ENCODE peak calls at places on chromosomes 3 and 15, in four cellular contexts. H is NT2/D1, N is HepG2, F is GM12878. A is an unnamed sample.

GRCh38 chr3:168442502-168442901 is 346.8 kb upstream of the GOLIM4 start:
- DNase-seq in H (no peak), N (no peak), F (no peak), A (no peak)

GRCh38 chr3:175336406-175337133 is 477.4 kb downstream of the NAALADL2 start:
- DNase-seq in H (no peak), N (no peak), F (no peak), A (no peak)

GRCh38 chr15:79054350-79054749 is 36.2 kb downstream of the RASGRF1 start:
- DNase-seq in H (no peak), N (no peak), F (no peak), A (no peak)

GRCh38 chr3:129224984-129225393 is 24.4 kb upstream of the COPG1 start:
- DNase-seq in H (no peak), N (peak), F (no peak), A (no peak)

GRCh38 chr3:83934208-83935150 is 1024.3 kb upstream of the CADM2 start:
- DNase-seq in H (no peak), N (peak), F (peak), A (no peak)

GRCh38 chr3:127722104-127722784 is 49.5 kb downstream of the ABTB1 start:
- DNase-seq in H (no peak), N (no peak), F (no peak), A (no peak)

GRCh38 chr3:134794950-134795775 is at the start of gene EPHB1:
- DNase-seq in H (peak), N (peak), F (peak), A (peak)

GRCh38 chr15:65942436-65942835 is 73.1 kb downstream of the RAB11A start:
- DNase-seq in H (no peak), N (no peak), F (no peak), A (no peak)

GRCh38 chr15:39592500-39592899 is 11.6 kb downstream of the THBS1 start:
- DNase-seq in H (no peak), N (no peak), F (no peak), A (no peak)

GRCh38 chr15:39300451-39301153 is 280.3 kb upstream of the THBS1 start:
- DNase-seq in H (no peak), N (no peak), F (no peak), A (no peak)

GRCh38 chr15:48645558-48646330 is at the start of gene FBN1:
- DNase-seq in H (peak), N (peak), F (peak), A (peak)

GRCh38 chr15:63258658-63259057 is 18.7 kb upstream of the APH1B start:
- DNase-seq in H (no peak), N (no peak), F (no peak), A (no peak)

GRCh38 chr3:129230311-129231019 is 18.9 kb upstream of the COPG1 start:
- DNase-seq in H (no peak), N (peak), F (no peak), A (no peak)

GRCh38 chr3:102712896-102713295 is 278.1 kb downstream of the ZPLD1 start:
- DNase-seq in H (no peak), N (no peak), F (no peak), A (no peak)

GRCh38 chr3:102715030-102715697 is 280.3 kb downstream of the ZPLD1 start:
- DNase-seq in H (no peak), N (no peak), F (peak), A (no peak)

GRCh38 chr3:102714567-102714966 is 279.8 kb downstream of the ZPLD1 start:
- DNase-seq in H (no peak), N (no peak), F (no peak), A (no peak)

GRCh38 chr3:102722317-102722716 is 287.5 kb downstream of the ZPLD1 start:
- DNase-seq in H (no peak), N (no peak), F (no peak), A (no peak)

DNA sequence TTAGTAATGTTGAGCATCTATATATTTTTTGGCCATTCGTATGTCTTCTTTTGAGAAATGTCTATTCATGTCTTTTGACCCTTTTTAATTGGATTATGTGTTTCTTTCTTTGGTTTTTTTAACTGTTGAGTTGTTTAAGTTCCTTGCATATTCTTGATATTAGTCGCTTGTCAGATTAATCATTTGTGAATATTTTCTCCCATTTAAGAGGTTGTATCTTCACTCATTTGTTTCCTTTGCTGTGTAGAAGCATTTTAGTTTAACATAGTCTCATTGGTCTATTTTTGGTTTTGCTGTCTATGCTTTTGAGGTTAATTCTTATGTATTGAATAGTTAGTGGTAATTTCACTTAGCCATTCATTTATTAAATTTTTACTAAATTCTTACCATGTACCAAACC is 283.8 kb downstream of the ZPLD1 start:
- DNase-seq in H (no peak), N (no peak), F (no peak), A (no peak)
- TF ChIP-seq SUZ12 in H (no peak), N (no peak), F (no peak), A (no peak)

DNA sequence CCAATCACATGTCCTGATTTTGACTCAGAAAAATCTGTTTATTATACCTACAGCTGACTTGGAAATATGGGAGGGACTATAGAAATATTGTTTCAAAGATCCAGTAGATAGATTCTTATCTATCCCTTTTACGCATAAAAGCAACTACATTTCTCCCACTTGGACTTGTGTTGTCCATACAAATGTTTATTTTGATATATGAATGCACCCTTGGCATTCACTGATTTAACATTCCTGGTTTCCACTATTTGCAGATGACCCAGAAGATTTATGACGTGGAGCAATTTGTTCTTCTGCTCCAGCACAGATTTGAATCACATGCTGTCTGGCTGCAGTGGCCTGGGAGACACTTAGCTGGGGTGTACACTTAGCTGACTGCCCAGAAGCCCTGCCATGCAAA is 223.4 kb upstream of the TBL1XR1 start:
- DNase-seq in H (no peak), N (no peak), F (no peak), A (no peak)
- H3K9ac ChIP-seq in H (no peak), N (no peak), F (no peak), A (no peak)

DNA sequence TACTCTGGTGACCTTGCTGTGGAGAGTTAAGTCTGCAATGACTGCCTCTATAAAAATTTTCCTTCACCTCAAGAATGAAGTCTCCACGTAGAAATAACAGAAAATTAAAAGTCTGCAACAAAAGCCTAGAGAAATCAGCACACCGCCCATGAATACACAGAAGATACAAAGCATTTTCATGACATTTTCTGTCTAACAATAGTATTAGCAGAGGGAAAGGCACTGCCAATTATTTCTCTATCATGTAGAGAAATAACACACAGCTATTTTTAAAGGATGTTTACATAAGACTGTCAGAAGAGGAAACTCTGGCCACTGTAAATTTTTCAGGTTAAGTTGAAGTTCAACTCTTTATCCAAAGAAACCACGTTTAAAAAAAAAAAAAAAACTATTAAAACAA is 80.8 kb downstream of the GSK3B start:
- DNase-seq in H (no peak), N (no peak), F (no peak), A (no peak)
- TF ChIP-seq SUZ12 in H (no peak), N (no peak), F (no peak), A (no peak)

DNA sequence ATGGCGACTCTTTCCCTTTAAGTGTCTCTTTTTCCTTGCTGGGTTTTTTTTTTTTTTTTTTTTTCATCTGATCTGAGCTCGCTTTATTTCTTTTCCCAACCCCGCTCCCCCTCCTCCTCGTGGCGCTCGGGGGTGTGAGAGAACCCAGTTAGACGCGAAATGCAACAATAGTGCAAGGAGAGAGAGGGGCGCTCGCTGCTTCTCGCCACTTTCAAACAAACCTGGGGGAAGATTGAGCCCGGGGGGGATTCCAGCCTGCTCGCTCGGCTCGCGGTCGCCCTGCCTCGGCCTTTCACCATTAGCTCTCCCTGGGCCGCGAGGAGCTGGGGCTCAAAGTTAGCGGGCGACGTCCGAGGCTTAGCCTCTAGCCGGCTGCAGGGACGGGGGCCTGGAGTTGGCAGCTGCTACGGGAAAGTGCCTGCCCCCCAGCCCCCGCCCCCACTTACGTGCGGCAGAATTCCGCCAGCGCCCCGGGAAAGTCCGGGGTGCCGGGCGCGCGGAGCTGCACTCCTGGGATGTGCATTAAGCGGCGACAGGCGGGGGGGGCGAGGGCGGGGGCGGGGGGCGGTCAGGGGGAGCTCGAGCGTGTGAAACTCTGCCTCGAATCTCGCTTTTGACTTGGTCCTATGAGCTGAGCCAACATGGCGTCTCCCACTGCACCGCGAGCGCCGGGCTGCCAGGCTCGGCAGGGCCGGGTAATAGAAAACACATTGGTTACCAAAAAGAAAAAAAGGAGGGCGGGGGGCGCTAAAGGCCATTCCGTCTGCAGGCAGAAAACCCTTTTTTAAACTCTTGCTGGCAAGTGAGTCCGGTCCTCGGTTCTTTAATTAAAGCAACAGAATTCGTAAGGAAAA is 10.3 kb downstream of the NR2F2 start:
- DNase-seq in H (no peak), N (no peak), F (no peak), A (no peak)
- H3K9ac ChIP-seq in H (peak), N (no peak), F (peak), A (no peak)

DNA sequence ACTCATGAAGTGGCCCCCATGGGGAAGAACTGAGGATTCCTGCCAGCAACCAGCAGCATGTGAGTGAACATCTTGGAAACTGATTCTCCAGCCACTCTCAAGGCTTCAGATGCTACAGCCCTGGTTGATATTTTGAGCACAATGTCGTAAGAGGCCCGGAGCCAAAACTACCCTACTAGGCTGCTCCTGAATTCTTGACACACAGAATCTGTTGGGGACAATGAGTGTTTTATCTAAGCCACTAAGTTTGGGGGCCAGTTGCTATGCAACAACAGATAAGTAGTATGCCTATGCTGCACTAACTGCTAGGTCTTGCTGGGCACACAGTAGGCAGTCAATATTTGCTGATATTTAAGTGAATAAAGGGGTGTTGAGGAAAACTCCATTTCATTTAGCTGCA is 89.9 kb upstream of the CHL1 start:
- DNase-seq in H (no peak), N (no peak), F (no peak), A (no peak)
- TF ChIP-seq SUZ12 in H (no peak), N (no peak), F (no peak), A (no peak)

DNA sequence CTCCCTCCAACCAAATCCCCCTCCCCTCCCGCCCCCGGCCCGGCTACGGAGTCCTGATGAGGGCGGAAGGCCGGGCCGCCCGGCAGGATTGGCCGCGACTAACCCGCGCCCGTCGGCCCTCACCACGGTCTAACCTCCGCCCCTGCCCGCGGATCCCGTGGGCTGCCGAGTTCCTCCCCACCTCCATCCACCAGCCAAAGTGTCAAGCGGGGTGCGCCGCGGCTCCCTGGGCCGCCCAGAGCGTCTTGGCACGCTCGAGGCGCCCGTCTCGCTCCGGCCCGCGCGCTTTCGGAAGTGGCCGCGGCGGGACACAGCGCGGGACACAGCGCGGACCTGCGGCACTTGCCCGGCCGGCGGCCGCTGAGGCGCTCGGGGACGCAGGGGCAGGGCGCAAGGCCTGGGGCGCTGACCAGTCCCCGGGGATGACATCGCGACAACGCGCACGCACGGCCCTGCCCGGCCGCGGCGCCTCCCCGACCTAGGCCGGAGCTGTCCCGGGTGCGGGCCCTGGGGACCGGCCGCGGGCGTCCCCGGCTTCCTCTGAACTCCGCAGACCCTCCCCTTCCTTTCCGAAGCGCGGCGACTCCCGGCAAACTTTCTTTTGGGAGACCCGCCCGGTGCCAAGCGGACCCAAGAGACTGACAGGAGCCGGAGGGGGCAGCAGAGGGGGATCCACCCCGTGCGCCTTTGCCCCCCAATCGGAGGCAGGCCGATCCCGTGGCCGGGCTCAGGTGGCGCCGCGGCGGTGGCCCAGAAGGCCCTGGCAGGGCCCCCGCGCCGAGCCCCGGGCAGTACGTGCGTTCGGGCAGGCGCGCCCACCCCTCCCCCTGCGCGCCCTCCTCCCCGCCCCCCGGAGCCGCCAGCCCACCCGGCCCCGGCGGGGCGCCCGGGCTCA is 112.8 kb upstream of the ICE2 start:
- DNase-seq in H (no peak), N (no peak), F (no peak), A (no peak)
- H3K9ac ChIP-seq in H (peak), N (peak), F (peak), A (peak)

GRCh38 chr3:63328386-63328785 is 50.3 kb downstream of the SYNPR start:
- DNase-seq in H (no peak), N (no peak), F (no peak), A (no peak)
- TF ChIP-seq SUZ12 in H (no peak), N (no peak), F (no peak), A (no peak)